ENCODE peak calls at places on chromosomes 11 and 22, in nine cellular contexts. A is GM04504, V is mesothelial cell of epicardium, H is OCI-LY7, N is GM23338, Y is SIG-M5, Q is HepG2, W is ACHN, Z is GM10248. U is an unnamed sample.

GRCh38 chr22:50200333-50201190 is at the start of gene SELENOO:
- DNase-seq in Q (peak), W (peak), H (peak), Z (peak), A (peak), Y (no peak), V (peak), N (peak), U (peak)

GRCh38 chr11:64268687-64269379 is 15.6 kb downstream of the BAD start:
- DNase-seq in H (peak), V (no peak), A (no peak), W (peak), Q (peak), Z (peak), Y (no peak), N (peak), U (no peak)

GRCh38 chr22:35230839-35231584 is 26.3 kb upstream of the HMGXB4 start:
- DNase-seq in V (no peak), N (no peak), Q (peak), A (no peak), W (peak), H (peak), Z (no peak), Y (no peak), U (no peak)

GRCh38 chr11:79950172-79950571 is 509.3 kb upstream of the TENM4 start:
- DNase-seq in A (no peak), W (no peak), Z (no peak), Y (no peak), Q (no peak), V (no peak), N (peak), H (no peak), U (no peak)

GRCh38 chr22:38030311-38031133 is 26.7 kb upstream of the PICK1 start:
- DNase-seq in A (no peak), Z (no peak), W (no peak), Y (no peak), Q (no peak), V (no peak), H (no peak), N (peak), U (no peak)

GRCh38 chr22:43162412-43163150 is 11.2 kb downstream of the TSPO start:
- DNase-seq in H (no peak), Y (no peak), Z (no peak), W (no peak), Q (no peak), V (no peak), N (no peak), A (no peak), U (no peak)

GRCh38 chr11:117570701-117571100 is 226.3 kb downstream of the DSCAML1 start:
- DNase-seq in A (no peak), Q (no peak), V (no peak), H (no peak), Y (no peak), Z (no peak), N (no peak), W (no peak), U (no peak)

GRCh38 chr11:28505216-28505615 is 397.0 kb downstream of the METTL15 start:
- DNase-seq in H (no peak), A (peak), N (no peak), V (no peak), Y (no peak), W (no peak), Q (no peak), Z (no peak), U (no peak)

GRCh38 chr11:290621-291231 is 1.8 kb downstream of the PGGHG start:
- DNase-seq in N (no peak), A (no peak), V (no peak), W (no peak), H (no peak), Q (no peak), Y (no peak), Z (no peak), U (no peak)

GRCh38 chr11:60925685-60926267 is 1.5 kb downstream of the TMEM132A start:
- DNase-seq in A (no peak), N (no peak), V (no peak), Z (no peak), W (peak), Y (no peak), H (no peak), Q (no peak), U (no peak)

GRCh38 chr11:68263444-68264035 is 8.2 kb downstream of the C11orf24 start:
- DNase-seq in A (no peak), Q (no peak), Z (no peak), Y (no peak), V (no peak), W (no peak), N (no peak), H (no peak), U (no peak)

GRCh38 chr11:73218106-73218829 is at the start of gene P2RY2:
- DNase-seq in W (peak), A (no peak), H (no peak), V (peak), N (peak), Z (peak), Q (peak), Y (peak), U (no peak)

GRCh38 chr11:2197771-2198520 is 26.3 kb upstream of the TH start:
- DNase-seq in W (no peak), Q (no peak), H (no peak), V (no peak), N (no peak), A (no peak), Z (no peak), Y (no peak), U (no peak)

GRCh38 chr22:36958366-36958765 is 44.9 kb downstream of the CSF2RB start:
- DNase-seq in Y (no peak), N (no peak), Z (no peak), A (no peak), Q (no peak), W (no peak), V (no peak), H (no peak), U (no peak)

GRCh38 chr11:103794262-103794661 is 242.2 kb upstream of the DDI1 start:
- DNase-seq in N (no peak), V (no peak), Y (no peak), H (no peak), W (no peak), A (no peak), Z (no peak), Q (no peak), U (no peak)

GRCh38 chr22:19876314-19876940 is 21.8 kb upstream of the GNB1L start:
- DNase-seq in H (no peak), V (no peak), Y (no peak), A (no peak), Z (no peak), N (no peak), W (no peak), Q (no peak), U (no peak)